ENCODE peak calls at places on chromosomes 3 and 15, in six cellular contexts. Y is IMR-90, D is mesendoderm, C is neuronal stem cell, N is H9, V is H1. Z is an unnamed sample.

GRCh38 chr3:18058666-18059065 is 316.2 kb upstream of the TBC1D5 start:
- DNase-seq in Y (no peak), D (no peak), C (no peak), N (no peak), V (no peak), Z (no peak)

GRCh38 chr3:130739848-130740247 is 6.8 kb downstream of the PIK3R4 start:
- DNase-seq in Y (no peak), D (no peak), C (no peak), N (no peak), V (no peak), Z (no peak)

GRCh38 chr3:46276497-46277099 is 34.3 kb downstream of the CCR3 start:
- DNase-seq in Y (no peak), D (peak; percentile 65), C (no peak), N (peak; percentile 73), V (peak; percentile 79), Z (peak; percentile 5)

GRCh38 chr3:59812188-59812587 is 762.4 kb upstream of the CFAP20DC start:
- DNase-seq in Y (no peak), D (no peak), C (no peak), N (no peak), V (no peak), Z (no peak)

GRCh38 chr3:43378066-43378935 is 92.0 kb downstream of the SNRK start:
- DNase-seq in Y (peak; percentile 38), D (peak; percentile 71), C (no peak), N (peak; percentile 67), V (no peak), Z (peak; percentile 43)

GRCh38 chr3:63800097-63800496 is 19.0 kb upstream of the C3orf49 start:
- DNase-seq in Y (no peak), D (no peak), C (no peak), N (no peak), V (no peak), Z (no peak)

GRCh38 chr15:63772531-63772930 is 61.2 kb downstream of the HERC1 start:
- DNase-seq in Y (no peak), D (no peak), C (no peak), N (no peak), V (no peak), Z (no peak)

GRCh38 chr3:197350446-197350845 is 52.0 kb upstream of the DLG1 start:
- DNase-seq in Y (no peak), D (no peak), C (no peak), N (no peak), V (no peak), Z (no peak)

GRCh38 chr15:60798821-60799220 is 319.9 kb upstream of the ICE2 start:
- DNase-seq in Y (peak; percentile 79), D (no peak), C (no peak), N (no peak), V (no peak), Z (peak; percentile 78)

GRCh38 chr15:66858423-66859207 is 156.6 kb downstream of the SMAD6 start:
- DNase-seq in Y (no peak), D (no peak), C (no peak), N (peak; percentile 12), V (no peak), Z (no peak)

GRCh38 chr3:40645883-40646282 is 121.1 kb downstream of the ZNF621 start:
- DNase-seq in Y (no peak), D (no peak), C (no peak), N (no peak), V (no peak), Z (no peak)

GRCh38 chr15:100665570-100665969 is 63.2 kb downstream of the ASB7 start:
- DNase-seq in Y (peak; percentile 58), D (no peak), C (no peak), N (no peak), V (no peak), Z (peak; percentile 32)

GRCh38 chr3:87997298-87997697 is 61.5 kb downstream of the CGGBP1 start:
- DNase-seq in Y (no peak), D (no peak), C (no peak), N (no peak), V (no peak), Z (peak; percentile 6)

GRCh38 chr3:67790043-67790442 is 135.6 kb upstream of the SUCLG2 start:
- DNase-seq in Y (peak; percentile 52), D (peak; percentile 76), C (peak; percentile 36), N (peak; percentile 75), V (peak; percentile 90), Z (peak; percentile 54)

GRCh38 chr3:25652921-25653320 is 11.8 kb downstream of the TOP2B start:
- DNase-seq in Y (peak; percentile 50), D (no peak), C (no peak), N (no peak), V (no peak), Z (no peak)

DNA sequence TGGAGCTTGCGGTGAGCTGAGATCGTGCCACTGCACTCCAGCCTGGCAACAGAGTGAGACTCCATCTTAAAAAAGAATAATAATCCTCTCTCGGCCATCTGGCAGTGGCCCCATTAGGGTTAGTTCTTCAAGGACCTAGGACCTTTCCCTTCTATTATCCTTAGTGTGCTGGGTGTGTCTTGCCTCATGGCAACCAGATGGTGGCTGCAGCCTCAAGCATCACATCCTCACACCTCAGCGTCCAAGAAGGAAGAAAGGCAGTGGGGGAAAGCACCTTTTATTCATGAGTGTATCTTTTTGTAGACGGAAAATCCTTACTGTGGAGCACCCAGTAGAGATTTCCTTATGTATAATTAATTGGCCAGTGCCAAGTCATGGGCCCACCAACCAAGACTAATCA is 42.7 kb upstream of the TFRC start:
- DNase-seq in Y (no peak), D (no peak), C (no peak), N (no peak), V (no peak), Z (no peak)
- H2BK15ac ChIP-seq in Y (no peak overlapping the region), D (no peak overlapping the region), C (no peak overlapping the region), N (no peak overlapping the region), V (no peak overlapping the region), Z (no peak overlapping the region)

GRCh38 chr3:55569033-55569518 is 82.0 kb upstream of the WNT5A start:
- DNase-seq in Y (no peak), D (peak; percentile 88), C (no peak), N (no peak), V (no peak), Z (no peak)

GRCh38 chr3:55567121-55567520 is 80.0 kb upstream of the WNT5A start:
- DNase-seq in Y (no peak), D (no peak), C (no peak), N (no peak), V (no peak), Z (no peak)

GRCh38 chr3:55565516-55565915 is 78.4 kb upstream of the WNT5A start:
- DNase-seq in Y (no peak), D (no peak), C (no peak), N (no peak), V (no peak), Z (no peak)

GRCh38 chr3:55570361-55570760 is 83.3 kb upstream of the WNT5A start:
- DNase-seq in Y (no peak), D (peak; percentile 92), C (no peak), N (no peak), V (no peak), Z (peak; percentile 83)

GRCh38 chr3:55567615-55568014 is 80.5 kb upstream of the WNT5A start:
- DNase-seq in Y (peak; percentile 57), D (no peak), C (no peak), N (no peak), V (no peak), Z (peak; percentile 57)
- H3K18ac ChIP-seq in Y (no peak overlapping the region), D (no peak overlapping the region), C (no peak overlapping the region), N (no peak overlapping the region), V (no peak overlapping the region), Z (no peak overlapping the region)

GRCh38 chr15:68548375-68548774 is 30.4 kb upstream of the CORO2B start:
- DNase-seq in Y (no peak), D (no peak), C (no peak), N (no peak), V (no peak), Z (no peak)
- H2BK15ac ChIP-seq in Y (no peak overlapping the region), D (no peak overlapping the region), C (no peak overlapping the region), N (no peak overlapping the region), V (no peak overlapping the region), Z (no peak overlapping the region)

DNA sequence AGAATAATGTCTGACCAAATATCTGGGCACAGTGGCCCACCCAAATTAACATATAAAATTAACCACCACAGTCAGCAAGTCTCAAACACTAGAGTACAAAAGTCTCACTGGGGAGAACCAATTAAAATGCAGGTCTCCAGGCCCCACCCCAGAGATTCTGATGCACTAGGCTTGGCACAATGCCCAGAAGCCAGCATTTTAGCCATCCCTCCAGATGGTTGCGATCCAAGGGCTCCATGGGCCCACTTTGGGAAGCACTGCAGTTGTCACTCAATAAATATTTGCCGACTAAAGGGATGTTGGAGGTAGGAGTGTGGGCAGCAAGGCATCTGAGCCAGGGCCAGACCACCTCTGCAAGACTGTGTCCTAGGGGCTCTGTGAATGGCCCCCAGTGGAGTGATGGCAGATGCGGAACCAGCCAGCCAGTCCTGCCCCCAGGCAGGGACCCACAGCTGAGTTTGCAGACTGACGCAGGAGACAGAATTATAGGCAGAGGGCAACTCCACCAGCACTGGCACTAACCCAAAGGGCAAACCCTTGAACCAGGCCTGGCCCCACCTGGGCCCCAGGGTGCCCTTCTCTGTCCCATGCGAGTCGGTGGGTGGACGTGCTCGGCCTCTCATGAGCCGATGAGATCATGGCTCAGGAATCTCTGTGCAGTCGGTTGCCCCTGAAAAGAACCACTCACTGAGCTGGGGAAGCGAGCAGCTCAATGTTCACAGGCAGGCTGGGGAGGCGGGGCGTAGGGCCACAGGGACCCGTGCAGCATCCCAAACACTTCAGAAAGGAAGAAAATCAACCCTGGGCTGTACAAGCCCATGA is 49.7 kb downstream of the SEMA5B start:
- DNase-seq in Y (peak; percentile 84), D (peak; percentile 91), C (peak; percentile 60), N (peak; percentile 67), V (no peak), Z (peak; percentile 70)
- H3K18ac ChIP-seq in Y (no peak overlapping the region), D (peak overlapping the region; percentile 0), C (peak overlapping the region; percentile 53), N (no peak overlapping the region), V (no peak overlapping the region), Z (no peak overlapping the region)

DNA sequence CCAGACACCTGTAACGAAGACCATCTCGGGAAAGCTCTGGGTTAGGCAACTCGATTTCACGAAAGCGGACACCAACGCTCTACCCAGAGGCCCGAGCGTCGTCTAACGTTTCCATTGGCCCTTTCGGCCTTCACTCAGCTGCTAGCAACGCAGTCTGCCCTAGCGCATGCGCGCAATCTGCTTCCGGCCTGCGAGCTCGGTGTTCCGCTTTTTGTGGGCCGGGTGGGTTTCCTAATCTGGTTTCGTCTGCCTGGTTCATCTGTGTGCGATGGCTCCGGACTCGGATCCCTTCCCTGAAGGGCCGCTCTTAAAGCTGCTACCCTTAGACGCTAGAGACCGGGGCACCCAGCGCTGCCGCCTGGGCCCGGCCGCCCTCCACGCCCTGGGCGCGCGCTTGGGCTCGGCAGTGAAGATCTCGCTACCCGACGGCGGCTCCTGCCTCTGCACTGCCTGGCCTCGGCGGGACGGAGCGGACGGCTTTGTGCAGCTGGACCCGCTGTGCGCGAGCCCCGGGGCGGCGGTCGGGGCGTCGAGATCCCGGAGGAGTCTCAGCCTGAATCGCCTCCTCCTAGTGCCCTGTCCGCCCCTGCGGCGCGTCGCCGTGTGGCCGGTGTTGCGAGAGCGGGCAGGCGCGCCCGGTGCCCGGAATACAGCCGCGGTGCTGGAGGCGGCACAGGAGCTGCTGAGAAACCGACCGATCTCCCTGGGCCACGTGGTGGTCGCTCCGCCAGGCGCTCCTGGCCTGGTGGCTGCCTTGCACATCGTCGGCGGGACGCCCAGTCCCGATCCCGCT is 24.0 kb upstream of the GATM start:
- DNase-seq in Y (peak; percentile 99), D (peak; percentile 99), C (peak; percentile 95), N (peak; percentile 97), V (peak; percentile 93), Z (peak; percentile 99)
- H2BK15ac ChIP-seq in Y (no peak overlapping the region), D (no peak overlapping the region), C (peak overlapping the region; percentile 19), N (no peak overlapping the region), V (no peak overlapping the region), Z (peak overlapping the region; percentile 29)

GRCh38 chr3:157174616-157175498 is 14.9 kb upstream of the CCNL1 start:
- DNase-seq in Y (peak; percentile 100), D (peak; percentile 99), C (peak; percentile 97), N (peak; percentile 99), V (peak; percentile 91), Z (peak; percentile 100)
- H3K18ac ChIP-seq in Y (peak overlapping the region; percentile 45), D (peak overlapping the region; percentile 91), C (peak overlapping the region; percentile 89), N (peak overlapping the region; percentile 97), V (peak overlapping the region; percentile 51), Z (peak overlapping the region; percentile 77)

GRCh38 chr3:160956785-160957184 is 148.4 kb downstream of the B3GALNT1 start:
- DNase-seq in Y (peak; percentile 7), D (peak; percentile 22), C (no peak), N (no peak), V (no peak), Z (peak; percentile 31)
- H2BK15ac ChIP-seq in Y (no peak overlapping the region), D (no peak overlapping the region), C (no peak overlapping the region), N (no peak overlapping the region), V (no peak overlapping the region), Z (no peak overlapping the region)

Z was measured in mesenchymal stem cell.